ENCODE peak calls at places on chromosomes 4 and X, in ten cellular contexts. Y is GM12865, K is kidney epithelial cell, L is esophagus squamous epithelium, B is colonic mucosa, G is AG09319, O is adrenal gland, A is thoracic aorta, T is MCF 10A, J is bronchial epithelial cell. X is an unnamed sample.

GRCh38 chr4:88115587-88115986 is 42.9 kb downstream of the ABCG2 start:
- DNase-seq in Y (no peak), K (no peak), L (no peak), B (no peak), G (no peak), O (no peak), A (no peak), T (no peak), J (no peak), X (no peak)

GRCh38 chr4:57190651-57191481 is 80.7 kb upstream of the IGFBP7 start:
- DNase-seq in Y (peak), K (no peak), L (no peak), B (peak), G (no peak), O (no peak), A (no peak), T (peak), J (peak), X (peak)

GRCh38 chr4:23819041-23819511 is 70.8 kb downstream of the PPARGC1A start:
- DNase-seq in Y (no peak), K (peak), L (no peak), B (no peak), G (no peak), O (no peak), A (no peak), T (no peak), J (no peak), X (no peak)

GRCh38 chr4:6338175-6338950 is 68.7 kb downstream of the WFS1 start:
- DNase-seq in Y (peak), K (no peak), L (no peak), B (no peak), G (no peak), O (no peak), A (no peak), T (no peak), J (no peak), X (no peak)

GRCh38 chr4:108215055-108215454 is 46.3 kb upstream of the LEF1 start:
- DNase-seq in Y (no peak), K (no peak), L (no peak), B (peak), G (no peak), O (no peak), A (no peak), T (no peak), J (no peak), X (no peak)

GRCh38 chr4:78954048-78954666 is 14.9 kb upstream of the PAQR3 start:
- DNase-seq in Y (peak), K (no peak), L (no peak), B (no peak), G (no peak), O (no peak), A (no peak), T (peak), J (peak), X (peak)

GRCh38 chr4:55055529-55055928 is 69.9 kb downstream of the KDR start:
- DNase-seq in Y (no peak), K (no peak), L (no peak), B (no peak), G (no peak), O (no peak), A (no peak), T (no peak), J (no peak), X (no peak)

GRCh38 chrX:110002300-110003166 is at the start of gene TMEM164:
- DNase-seq in Y (peak), K (no peak), L (peak), B (peak), G (peak), O (peak), A (peak), T (peak), J (peak), X (peak)

GRCh38 chr4:53306729-53307128 is 59.1 kb downstream of the SCFD2 start:
- DNase-seq in Y (no peak), K (no peak), L (no peak), B (no peak), G (peak), O (no peak), A (no peak), T (no peak), J (no peak), X (no peak)

GRCh38 chr4:162015090-162015489 is 148.7 kb downstream of the FSTL5 start:
- DNase-seq in Y (no peak), K (no peak), L (no peak), B (no peak), G (no peak), O (no peak), A (no peak), T (no peak), J (no peak), X (no peak)

GRCh38 chr4:8291701-8292387 is 22.3 kb downstream of the HTRA3 start:
- DNase-seq in Y (no peak), K (no peak), L (no peak), B (no peak), G (no peak), O (no peak), A (no peak), T (no peak), J (no peak), X (no peak)

GRCh38 chr4:7191546-7192251 is 639 bp upstream of the SORCS2 start:
- DNase-seq in Y (no peak), K (no peak), L (no peak), B (no peak), G (no peak), O (no peak), A (no peak), T (no peak), J (no peak), X (no peak)

GRCh38 chr4:1900624-1901023 is 29.4 kb downstream of the NSD2 start:
- DNase-seq in Y (no peak), K (no peak), L (no peak), B (no peak), G (no peak), O (no peak), A (no peak), T (no peak), J (no peak), X (no peak)
- TF ChIP-seq CTCF in Y (no peak), K (no peak), L (no peak), B (no peak), G (no peak), O (no peak), A (no peak), T (no peak), J (no peak), X (no peak)

GRCh38 chr4:126583509-126583908 is 1049.2 kb upstream of the INTU start:
- DNase-seq in Y (peak), K (no peak), L (no peak), B (no peak), G (no peak), O (no peak), A (no peak), T (peak), J (peak), X (peak)
- TF ChIP-seq CTCF in Y (peak), K (peak), L (no peak), B (no peak), G (peak), O (no peak), A (no peak), T (peak), J (peak), X (peak)

DNA sequence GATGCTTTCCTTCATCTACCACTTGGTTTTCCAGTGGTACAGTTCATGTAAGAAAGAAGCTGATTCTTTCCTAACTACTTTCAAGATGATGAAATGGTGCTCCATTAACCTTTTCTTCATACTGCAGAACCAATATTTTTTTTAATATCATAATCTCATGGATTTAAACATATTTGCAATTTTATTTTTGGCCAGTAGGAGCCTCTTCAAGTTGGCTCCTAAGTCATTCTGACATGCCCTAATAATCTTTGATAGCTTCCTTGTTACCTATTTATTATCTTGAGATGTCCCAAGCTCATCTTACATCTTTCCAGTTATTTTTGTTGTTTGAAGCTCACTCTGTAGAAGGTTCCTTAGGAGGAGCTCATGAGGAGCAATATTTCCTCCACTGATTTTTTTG is 170.2 kb downstream of the APBB2 start:
- DNase-seq in Y (no peak), K (no peak), L (no peak), B (no peak), G (no peak), O (no peak), A (no peak), T (no peak), J (peak), X (no peak)
- TF ChIP-seq CTCF in Y (no peak), K (peak), L (no peak), B (no peak), G (no peak), O (no peak), A (no peak), T (no peak), J (no peak), X (peak)

GRCh38 chrX:112043997-112044396 is 38.6 kb downstream of the TRPC5 start:
- DNase-seq in Y (peak), K (no peak), L (no peak), B (no peak), G (no peak), O (no peak), A (no peak), T (peak), J (peak), X (peak)
- TF ChIP-seq CTCF in Y (no peak), K (peak), L (no peak), B (no peak), G (no peak), O (peak), A (no peak), T (peak), J (no peak), X (peak)

GRCh38 chrX:153443476-153444332 is 2.2 kb downstream of the TREX2 start:
- DNase-seq in Y (no peak), K (no peak), L (no peak), B (no peak), G (no peak), O (no peak), A (no peak), T (peak), J (peak), X (no peak)
- TF ChIP-seq CTCF in Y (no peak), K (no peak), L (no peak), B (no peak), G (no peak), O (no peak), A (no peak), T (no peak), J (no peak), X (no peak)

DNA sequence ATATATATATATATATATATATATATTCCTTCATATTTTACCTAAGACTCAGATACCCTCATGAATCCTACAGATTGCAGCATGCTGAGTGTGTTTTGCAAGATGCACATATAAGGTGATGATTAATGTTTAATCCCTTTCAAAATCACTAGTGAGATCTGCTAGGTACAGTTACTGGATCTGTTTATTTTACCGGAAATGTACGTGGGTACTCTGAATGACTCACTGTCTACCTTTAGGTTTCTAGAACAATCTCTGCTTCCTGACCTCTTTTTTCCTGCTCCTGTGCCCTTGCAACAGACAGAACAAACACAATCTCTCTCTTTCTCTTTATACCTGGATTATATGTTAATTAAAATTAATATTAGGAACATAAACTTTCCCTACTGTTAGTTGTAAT is 379.6 kb downstream of the FAM133A start:
- DNase-seq in Y (no peak), K (no peak), L (no peak), B (no peak), G (no peak), O (no peak), A (no peak), T (peak), J (peak), X (no peak)
- TF ChIP-seq CTCF in Y (no peak), K (no peak), L (no peak), B (no peak), G (no peak), O (no peak), A (no peak), T (no peak), J (no peak), X (no peak)

DNA sequence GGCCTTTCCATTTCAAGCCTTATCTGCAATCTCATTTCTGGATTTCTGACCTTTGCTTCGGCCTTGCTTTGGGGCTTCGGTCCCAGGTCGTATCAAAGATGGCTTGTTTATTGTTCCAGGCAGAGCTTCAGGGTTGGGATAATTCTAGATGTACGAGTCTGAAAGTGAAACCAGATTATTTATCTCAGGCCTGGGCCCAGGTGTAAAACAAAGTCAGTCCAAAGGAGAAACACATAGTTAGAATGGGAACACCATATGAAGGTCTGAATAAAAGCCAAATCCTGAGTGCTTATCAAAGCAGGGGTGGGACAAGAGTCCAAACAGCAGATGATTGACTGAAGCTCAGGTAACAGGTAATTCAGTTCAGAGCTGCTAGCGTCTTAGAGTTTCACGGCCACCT is 17.1 kb downstream of the PRIMPOL start:
- DNase-seq in Y (no peak), K (no peak), L (no peak), B (peak), G (no peak), O (no peak), A (no peak), T (no peak), J (no peak), X (no peak)
- TF ChIP-seq CTCF in Y (no peak), K (no peak), L (no peak), B (no peak), G (no peak), O (no peak), A (no peak), T (no peak), J (no peak), X (no peak)